ENCODE peak calls at places on chromosomes 4 and X, in six cellular contexts. P is K562, L is NT2/D1, V is GM12878, M is H1, Z is HepG2. W is an unnamed sample.
A peak's percentile ranks its signal among the peaks of the same experiment; 100 is the strongest.

GRCh38 chr4:24659241-24659961 is 75.0 kb upstream of the DHX15 start:
- DNase-seq in P (no peak), L (peak; percentile 35), V (no peak), M (no peak), Z (no peak), W (no peak)

GRCh38 chr4:1767770-1768366 is 25.2 kb upstream of the FGFR3 start:
- DNase-seq in P (peak; percentile 87), L (peak; percentile 74), V (no peak), M (peak; percentile 84), Z (peak; percentile 76), W (no peak)

GRCh38 chr4:24559889-24560288 is 24.5 kb downstream of the DHX15 start:
- DNase-seq in P (no peak), L (no peak), V (no peak), M (no peak), Z (no peak), W (no peak)

GRCh38 chr4:146243141-146243882 is 29.0 kb downstream of the REELD1 start:
- DNase-seq in P (peak; percentile 68), L (no peak), V (peak; percentile 45), M (peak; percentile 90), Z (no peak), W (no peak)

GRCh38 chr4:125702406-125702805 is 387.7 kb downstream of the FAT4 start:
- DNase-seq in P (no peak), L (no peak), V (no peak), M (no peak), Z (no peak), W (no peak)

GRCh38 chr4:186781032-186781917 is 57.6 kb upstream of the FAT1 start:
- DNase-seq in P (no peak), L (no peak), V (no peak), M (no peak), Z (peak; percentile 93), W (peak; percentile 66)

GRCh38 chr4:41141910-41142309 is 72.4 kb downstream of the APBB2 start:
- DNase-seq in P (no peak), L (no peak), V (no peak), M (no peak), Z (no peak), W (no peak)

GRCh38 chr4:56619816-56620215 is 61.3 kb downstream of the HOPX start:
- DNase-seq in P (no peak), L (no peak), V (no peak), M (no peak), Z (no peak), W (no peak)

GRCh38 chr4:90582087-90582486 is 454.9 kb downstream of the CCSER1 start:
- DNase-seq in P (no peak), L (no peak), V (no peak), M (no peak), Z (no peak), W (no peak)

GRCh38 chr4:88743696-88744095 is 46.1 kb upstream of the NAP1L5 start:
- DNase-seq in P (no peak), L (no peak), V (no peak), M (no peak), Z (no peak), W (no peak)

GRCh38 chrX:3485727-3486126 is 139.3 kb upstream of the MXRA5 start:
- DNase-seq in P (no peak), L (no peak), V (no peak), M (no peak), Z (no peak), W (no peak)

GRCh38 chrX:20144491-20144890 is 2.9 kb upstream of the EIF1AX start:
- DNase-seq in P (no peak), L (no peak), V (no peak), M (no peak), Z (no peak), W (no peak)

GRCh38 chr4:78379991-78380739 is 171.4 kb upstream of the ANXA3 start:
- DNase-seq in P (no peak), L (no peak), V (no peak), M (no peak), Z (no peak), W (no peak)

GRCh38 chr4:20805716-20806115 is 105.5 kb downstream of the PACRGL start:
- DNase-seq in P (no peak), L (no peak), V (no peak), M (no peak), Z (no peak), W (no peak)

GRCh38 chrX:155112171-155112570 is 40.9 kb downstream of the BRCC3 start:
- DNase-seq in P (no peak), L (no peak), V (no peak), M (no peak), Z (no peak), W (peak; percentile 26)

GRCh38 chr4:5198586-5198985 is 147.3 kb downstream of the STK32B start:
- DNase-seq in P (no peak), L (no peak), V (no peak), M (no peak), Z (no peak), W (no peak)

GRCh38 chr4:38562751-38563198 is 101.2 kb upstream of the KLF3 start:
- DNase-seq in P (no peak), L (no peak), V (no peak), M (no peak), Z (peak; percentile 18), W (no peak)

GRCh38 chr4:88757776-88758175 is 60.1 kb upstream of the NAP1L5 start:
- DNase-seq in P (no peak), L (no peak), V (no peak), M (no peak), Z (no peak), W (no peak)

GRCh38 chr4:81032174-81032551 is 1.7 kb downstream of the BMP3 start:
- DNase-seq in P (no peak), L (no peak), V (no peak), M (no peak), Z (no peak), W (no peak)

GRCh38 chr4:81030617-81031388 is at the start of gene BMP3:
- DNase-seq in P (no peak), L (no peak), V (no peak), M (peak; percentile 73), Z (no peak), W (no peak)

GRCh38 chr4:81032805-81033684 is 2.5 kb downstream of the BMP3 start:
- DNase-seq in P (no peak), L (no peak), V (no peak), M (no peak), Z (no peak), W (no peak)

GRCh38 chr4:81030061-81030616 is 369 bp upstream of the BMP3 start:
- DNase-seq in P (no peak), L (no peak), V (no peak), M (peak; percentile 44), Z (no peak), W (no peak)

GRCh38 chr4:81031389-81032173 is 1.1 kb downstream of the BMP3 start:
- DNase-seq in P (no peak), L (no peak), V (no peak), M (peak; percentile 69), Z (no peak), W (no peak)
- H3K27me3 ChIP-seq in P (peaks cover 24% of the 10 kb centered on the region), L (peaks cover 58% of the 10 kb centered on the region), V (peaks cover 6% of the 10 kb centered on the region), M (peaks cover 41% of the 10 kb centered on the region), Z (no peaks in the 10 kb centered on the region), W (peaks cover 29% of the 10 kb centered on the region)

GRCh38 chr4:163343604-163344146 is at the start of gene NPY5R:
- DNase-seq in P (no peak), L (no peak), V (no peak), M (peak; percentile 69), Z (no peak), W (no peak)

DNA sequence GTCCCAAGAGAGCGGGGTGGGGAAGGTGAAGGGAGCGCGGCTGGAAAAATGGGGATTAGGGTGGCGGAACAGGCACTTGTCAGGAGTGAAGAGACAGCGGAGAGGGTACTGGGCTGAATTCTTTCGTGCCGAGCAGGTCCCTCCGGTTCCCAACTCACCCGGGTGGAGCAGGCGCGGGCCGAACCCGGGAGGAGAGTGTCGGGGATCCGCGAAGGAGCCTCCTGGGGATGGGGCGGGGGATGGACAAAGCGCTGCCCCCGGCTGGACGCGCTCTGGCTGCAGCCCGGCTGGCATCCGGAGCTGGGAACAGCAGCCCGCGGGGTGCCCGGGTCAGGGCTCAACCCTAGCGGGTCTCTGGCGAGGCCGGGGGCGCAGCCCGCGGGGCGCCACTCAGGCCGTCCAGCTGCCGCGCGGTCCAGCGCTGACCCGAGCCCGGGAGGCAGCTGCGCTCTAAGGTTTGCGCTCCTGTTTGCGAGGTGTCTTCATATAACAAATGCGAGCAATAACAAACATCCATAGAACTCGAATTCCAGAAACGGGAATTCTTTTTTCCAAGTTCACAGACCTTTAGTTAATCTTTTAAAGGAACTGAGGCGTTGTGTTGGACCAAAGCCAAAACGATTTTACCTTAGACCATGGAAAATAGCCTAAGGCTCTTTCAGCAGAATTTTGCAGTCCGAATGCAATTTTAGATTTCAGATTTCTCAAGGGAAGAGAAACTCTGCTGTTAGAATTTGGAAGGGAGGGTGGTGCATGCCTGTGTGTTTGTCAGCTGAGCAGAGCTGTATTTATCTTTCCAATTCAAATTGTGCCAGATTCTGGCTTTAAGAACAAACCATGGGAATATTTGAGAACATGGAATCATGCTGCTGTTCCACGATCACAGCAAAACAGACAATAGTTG is 707 bp downstream of the NPY5R start:
- DNase-seq in P (no peak), L (no peak), V (no peak), M (no peak), Z (no peak), W (no peak)
- TF ChIP-seq ZNF274 in P (no peak), L (no peak), V (no peak), M (no peak), Z (no peak), W (no peak)

GRCh38 chrX:12919051-12919450 is 12.6 kb downstream of the TLR8 start:
- DNase-seq in P (no peak), L (no peak), V (no peak), M (no peak), Z (no peak), W (no peak)
- H3K27me3 ChIP-seq in P (no peaks in the 10 kb centered on the region), L (no peaks in the 10 kb centered on the region), V (no peaks in the 10 kb centered on the region), M (no peaks in the 10 kb centered on the region), Z (no peaks in the 10 kb centered on the region), W (peaks cover 3% of the 10 kb centered on the region)

GRCh38 chr4:48005781-48006180 is 10.7 kb downstream of the CNGA1 start:
- DNase-seq in P (no peak), L (no peak), V (no peak), M (no peak), Z (no peak), W (no peak)

GRCh38 chr4:48012819-48013218 is 3.7 kb downstream of the CNGA1 start:
- DNase-seq in P (no peak), L (no peak), V (no peak), M (no peak), Z (no peak), W (no peak)

GRCh38 chr4:48011722-48012121 is 4.8 kb downstream of the CNGA1 start:
- DNase-seq in P (no peak), L (no peak), V (no peak), M (no peak), Z (no peak), W (no peak)

GRCh38 chr4:48002267-48002666 is 14.2 kb downstream of the CNGA1 start:
- DNase-seq in P (no peak), L (no peak), V (no peak), M (no peak), Z (no peak), W (no peak)

DNA sequence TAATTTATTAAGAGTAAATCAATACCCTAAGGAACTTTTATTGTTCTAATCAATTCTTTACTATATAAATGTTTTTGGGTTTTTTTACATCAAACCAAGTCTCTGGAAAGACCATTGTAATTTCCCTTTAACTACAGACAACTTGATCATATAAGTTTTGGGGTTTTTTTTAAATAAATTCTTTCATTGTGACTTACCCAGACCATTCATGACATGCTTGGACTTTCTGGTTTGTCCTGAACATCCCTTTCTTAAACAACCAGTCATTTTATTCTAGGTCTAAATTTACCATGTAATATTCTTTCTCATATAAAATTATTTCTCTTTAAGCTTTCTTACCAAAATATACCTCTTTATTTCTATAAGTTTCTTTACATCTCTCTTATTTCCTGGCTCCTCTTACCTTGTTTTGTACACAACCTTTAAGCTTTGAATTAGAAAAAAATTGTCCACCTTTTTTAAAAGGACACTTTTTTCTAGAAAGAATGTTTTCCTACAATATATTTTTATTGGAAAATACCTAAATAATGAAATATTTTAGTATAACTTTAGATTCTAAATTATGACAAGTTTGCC is 8.4 kb downstream of the CNGA1 start:
- DNase-seq in P (no peak), L (no peak), V (no peak), M (no peak), Z (no peak), W (peak; percentile 34)
- TF ChIP-seq ZNF274 in P (no peak), L (no peak), V (no peak), M (no peak), Z (no peak), W (no peak)

W was measured in HCT116.